ENCODE peak calls at places on chromosomes 4 and X, in five cellular contexts. J, L, G, D and Q are unnamed samples.

GRCh38 chr4:186900232-186900900 is 176.7 kb upstream of the FAT1 start:
- DNase-seq in J (no peak), L (peak; percentile 63), G (peak; percentile 86), D (no peak), Q (no peak)

GRCh38 chr4:111126340-111126739 is 503.5 kb upstream of the PITX2 start:
- DNase-seq in G (no peak), D (no peak), J (no peak), L (no peak), Q (no peak)

GRCh38 chr4:37678624-37679023 is 7.6 kb downstream of the RELL1 start:
- DNase-seq in L (no peak), D (no peak), J (no peak), G (no peak), Q (no peak)

GRCh38 chr4:8855781-8856245 is 15.8 kb downstream of the HMX1 start:
- DNase-seq in D (no peak), J (no peak), G (no peak), L (no peak), Q (no peak)

GRCh38 chr4:1592179-1593037 is 91.7 kb downstream of the FAM53A start:
- DNase-seq in J (no peak), G (no peak), L (no peak), D (no peak), Q (no peak)

GRCh38 chr4:151672996-151673395 is 87.8 kb downstream of the GATB start:
- DNase-seq in D (no peak), L (no peak), G (no peak), J (no peak), Q (no peak)

GRCh38 chrX:49257846-49258748 is 6.4 kb downstream of the FOXP3 start:
- DNase-seq in D (no peak), L (no peak), J (no peak), G (no peak), Q (no peak)

GRCh38 chr4:152316969-152317368 is 218.9 kb downstream of the FBXW7 start:
- DNase-seq in G (peak; percentile 54), L (peak; percentile 35), J (no peak), D (no peak), Q (no peak)

GRCh38 chr4:150072906-150073714 is 5.1 kb upstream of the DCLK2 start:
- DNase-seq in D (no peak), J (no peak), G (peak; percentile 94), L (peak; percentile 95), Q (no peak)

GRCh38 chr4:128225148-128225547 is 62.5 kb downstream of the PGRMC2 start:
- DNase-seq in L (peak; percentile 38), G (peak; percentile 83), J (no peak), D (no peak), Q (no peak)

GRCh38 chr4:184825394-184826314 is at the start of gene ACSL1:
- DNase-seq in G (peak; percentile 65), J (peak; percentile 86), D (peak; percentile 84), L (peak; percentile 66), Q (peak; percentile 27)

GRCh38 chrX:150062292-150063137 is 124.2 kb upstream of the EOLA2 start:
- DNase-seq in G (peak; percentile 53), L (peak; percentile 77), J (no peak), D (no peak), Q (no peak)

GRCh38 chr4:8688041-8688907 is 95.7 kb downstream of the CPZ start:
- DNase-seq in D (no peak), G (no peak), J (no peak), L (no peak), Q (no peak)

GRCh38 chr4:154004028-154004427 is 215.1 kb upstream of the SFRP2 start:
- DNase-seq in J (no peak), G (no peak), D (no peak), L (peak; percentile 8), Q (no peak)

GRCh38 chr4:2443986-2444740 is 24.7 kb upstream of the RNF4 start:
- DNase-seq in G (no peak), D (no peak), J (no peak), L (no peak), Q (no peak)

GRCh38 chr4:140740906-140741670 is 15.1 kb downstream of the TBC1D9 start:
- DNase-seq in J (no peak), G (no peak), L (no peak), D (no peak), Q (no peak)

GRCh38 chr4:140744421-140744820 is 11.8 kb downstream of the TBC1D9 start:
- DNase-seq in J (no peak), D (no peak), L (no peak), G (no peak), Q (no peak)

GRCh38 chr4:140742838-140743193 is 13.4 kb downstream of the TBC1D9 start:
- DNase-seq in J (no peak), D (no peak), L (no peak), G (no peak), Q (no peak)

GRCh38 chr4:140740422-140740821 is 15.8 kb downstream of the TBC1D9 start:
- DNase-seq in D (no peak), G (no peak), L (no peak), J (no peak), Q (no peak)

GRCh38 chr4:140743194-140743931 is 12.8 kb downstream of the TBC1D9 start:
- DNase-seq in G (peak; percentile 36), D (no peak), J (peak; percentile 68), L (no peak), Q (peak; percentile 24)
- H3K4me3 ChIP-seq in G (no peak overlapping the region), D (no peak overlapping the region), J (peak overlapping the region; percentile 17), L (no peak overlapping the region), Q (no peak overlapping the region)

GRCh38 chr4:80333121-80333520 is 2.4 kb upstream of the CFAP299 start:
- DNase-seq in D (no peak), L (no peak), G (no peak), J (no peak), Q (no peak)

GRCh38 chr4:80336582-80336981 is 1.1 kb downstream of the CFAP299 start:
- DNase-seq in L (peak; percentile 40), D (no peak), J (no peak), G (peak; percentile 47), Q (no peak)

GRCh38 chr4:80335226-80335553 is 340 bp upstream of the CFAP299 start:
- DNase-seq in G (no peak), L (no peak), J (no peak), D (no peak), Q (no peak)

GRCh38 chr4:80334568-80334967 is 962 bp upstream of the CFAP299 start:
- DNase-seq in D (no peak), G (no peak), J (no peak), L (no peak), Q (no peak)

GRCh38 chr4:80335554-80336358 is at the start of gene CFAP299:
- DNase-seq in J (peak; percentile 69), D (peak; percentile 60), G (peak; percentile 88), L (peak; percentile 86), Q (no peak)
- H3K4me3 ChIP-seq in J (peak within 1 kb of the TSS; percentile 64), D (peak within 1 kb of the TSS; percentile 56), G (peak within 1 kb of the TSS; percentile 77), L (peak within 1 kb of the TSS; percentile 82), Q (no peak within 1 kb of the TSS)

GRCh38 chr4:73944061-73944875 is 37.6 kb downstream of the PF4 start:
- DNase-seq in G (peak; percentile 16), L (peak; percentile 8), J (no peak), D (no peak), Q (no peak)
- H3K4me3 ChIP-seq in G (peak overlapping the region; percentile 50), L (peak overlapping the region; percentile 43), J (no peak overlapping the region), D (no peak overlapping the region), Q (no peak overlapping the region)

GRCh38 chr4:5409980-5410618 is 298.3 kb downstream of the EVC2 start:
- DNase-seq in L (no peak), G (no peak), D (no peak), J (no peak), Q (no peak)
- H3K4me3 ChIP-seq in L (no peak overlapping the region), G (no peak overlapping the region), D (no peak overlapping the region), J (no peak overlapping the region), Q (no peak overlapping the region)

GRCh38 chrX:15988661-15989603 is 134.3 kb upstream of the AP1S2 start:
- DNase-seq in G (peak; percentile 66), J (peak; percentile 18), D (no peak), L (peak; percentile 64), Q (no peak)

GRCh38 chrX:15985937-15986336 is 131.3 kb upstream of the AP1S2 start:
- DNase-seq in G (no peak), L (no peak), D (no peak), J (no peak), Q (no peak)

GRCh38 chrX:15989716-15990115 is 133.6 kb upstream of the GRPR start:
- DNase-seq in J (no peak), D (no peak), L (no peak), G (no peak), Q (no peak)
- H3K4me3 ChIP-seq in J (no peak overlapping the region), D (no peak overlapping the region), L (no peak overlapping the region), G (no peak overlapping the region), Q (no peak overlapping the region)